ENCODE peak calls at places on chromosomes 3 and 15, in four cellular contexts. J is fibroblast of lung, K is HepG2, I is mammary epithelial cell. B is an unnamed sample.

GRCh38 chr3:120396469-120396868 is 47.3 kb upstream of the LRRC58 start:
- DNase-seq in J (no peak), I (no peak), K (no peak), B (no peak)

GRCh38 chr15:48354694-48355303 is 23.6 kb downstream of the DUT start:
- DNase-seq in I (no peak), J (no peak), K (peak), B (no peak)

GRCh38 chr3:5122030-5122740 is at the start of gene ARL8B:
- DNase-seq in I (peak), J (peak), K (peak), B (peak)

GRCh38 chr3:124671123-124671522 is 59.1 kb upstream of the UMPS start:
- DNase-seq in K (no peak), I (no peak), J (no peak), B (no peak)

GRCh38 chr3:73622135-73622534 is 2.6 kb downstream of the PDZRN3 start:
- DNase-seq in I (no peak), K (peak), J (peak), B (peak)

GRCh38 chr3:173938159-173938558 is 540.6 kb downstream of the NLGN1 start:
- DNase-seq in J (peak), I (peak), K (peak), B (no peak)

GRCh38 chr3:18302517-18302916 is 122.6 kb downstream of the SATB1 start:
- DNase-seq in K (no peak), J (peak), I (peak), B (no peak)

GRCh38 chr3:72031581-72031980 is 246.6 kb upstream of the PROK2 start:
- DNase-seq in J (peak), I (peak), K (no peak), B (no peak)

GRCh38 chr3:12194669-12195161 is 36.0 kb upstream of the TIMP4 start:
- DNase-seq in J (peak), I (peak), K (peak), B (peak)

GRCh38 chr3:26087751-26088150 is 297.9 kb downstream of the OXSM start:
- DNase-seq in K (no peak), J (no peak), I (no peak), B (no peak)

GRCh38 chr3:68560728-68561127 is 371.6 kb downstream of the TAFA4 start:
- DNase-seq in I (no peak), K (no peak), J (no peak), B (no peak)

GRCh38 chr15:95086543-95087252 is 855.3 kb downstream of the MCTP2 start:
- DNase-seq in K (no peak), J (peak), I (peak), B (no peak)

GRCh38 chr3:150020527-150020926 is 49.8 kb upstream of the PFN2 start:
- DNase-seq in K (no peak), I (peak), J (peak), B (no peak)

GRCh38 chr3:40623567-40623966 is 98.8 kb downstream of the ZNF621 start:
- DNase-seq in I (peak), K (no peak), J (no peak), B (peak)

GRCh38 chr15:63294354-63294753 is 16.9 kb downstream of the APH1B start:
- DNase-seq in J (no peak), K (no peak), I (no peak), B (no peak)

GRCh38 chr15:63288778-63289378 is 11.5 kb downstream of the APH1B start:
- DNase-seq in I (peak), J (peak), K (peak), B (no peak)

GRCh38 chr15:63291507-63291906 is 14.1 kb downstream of the APH1B start:
- DNase-seq in J (peak), K (no peak), I (peak), B (no peak)

GRCh38 chr15:63292771-63293170 is 15.4 kb downstream of the APH1B start:
- DNase-seq in K (no peak), I (no peak), J (no peak), B (no peak)

GRCh38 chr15:63292241-63292640 is 14.8 kb downstream of the APH1B start:
- DNase-seq in J (no peak), I (no peak), K (no peak), B (no peak)
- H3K9ac ChIP-seq in J (no peak), I (no peak), K (no peak), B (no peak)

GRCh38 chr3:50157821-50158556 is 2.9 kb downstream of the SEMA3F start:
- DNase-seq in I (peak), K (no peak), J (no peak), B (no peak)

GRCh38 chr3:50155891-50156290 is 767 bp downstream of the SEMA3F start:
- DNase-seq in K (no peak), I (peak), J (no peak), B (no peak)

GRCh38 chr3:50155491-50155878 is 361 bp downstream of the SEMA3F start:
- DNase-seq in I (no peak), J (no peak), K (no peak), B (no peak)

GRCh38 chr3:50156549-50156948 is 1.4 kb downstream of the SEMA3F start:
- DNase-seq in K (no peak), J (no peak), I (no peak), B (no peak)

DNA sequence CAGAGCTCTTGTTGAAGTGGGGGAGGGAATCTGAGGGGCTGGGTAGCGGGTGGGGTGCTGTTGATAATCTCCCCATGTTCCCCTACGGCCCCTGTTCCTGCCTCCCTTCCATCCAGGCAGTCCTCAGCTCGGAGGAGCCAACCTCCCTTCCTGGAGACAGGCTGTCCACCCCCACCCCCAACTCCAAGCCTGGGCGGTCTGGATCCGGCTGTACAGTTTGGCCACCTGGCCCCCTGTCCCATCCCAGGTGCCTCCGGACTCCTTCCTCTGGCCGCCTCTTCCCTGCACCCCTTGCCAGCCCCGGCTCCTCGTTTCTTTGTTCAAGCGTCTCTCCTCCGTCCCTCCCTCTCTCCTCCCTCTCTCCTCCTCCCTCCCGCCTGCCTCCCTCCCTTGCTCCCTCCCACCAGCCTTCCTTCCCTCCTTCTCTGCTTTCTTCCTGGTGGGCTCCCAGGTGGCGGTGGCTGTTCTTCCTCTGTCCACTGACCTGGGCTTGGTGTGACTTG is 1.9 kb downstream of the SEMA3F start:
- DNase-seq in J (peak), I (peak), K (no peak), B (peak)
- H3K9ac ChIP-seq in J (peak), I (peak), K (peak), B (peak)

DNA sequence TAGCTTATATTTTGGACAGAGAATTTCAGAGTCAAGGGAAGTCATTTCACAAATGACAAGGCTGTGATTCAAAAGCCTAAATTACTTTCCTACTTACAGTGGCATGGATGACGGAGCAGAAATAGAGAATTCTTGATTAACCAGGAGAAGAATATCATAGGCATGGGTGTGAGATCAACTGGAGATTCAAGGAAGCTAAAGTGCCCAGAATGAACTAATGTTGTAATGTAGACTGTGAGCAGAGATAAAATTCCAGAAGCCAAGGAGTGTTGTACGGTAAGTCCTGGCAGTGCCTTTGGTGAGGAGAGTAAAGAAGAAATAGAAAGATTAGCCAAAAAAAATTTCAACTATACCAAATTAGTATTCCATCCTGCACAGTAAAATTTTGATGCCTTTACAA is 76.0 kb downstream of the ZBTB20 start:
- DNase-seq in J (no peak), K (no peak), I (no peak), B (no peak)
- H3K9ac ChIP-seq in J (no peak), K (no peak), I (no peak), B (no peak)

GRCh38 chr3:8320711-8321458 is 180.7 kb upstream of the LMCD1 start:
- DNase-seq in J (no peak), I (no peak), K (no peak), B (no peak)
- H3K9ac ChIP-seq in J (no peak), I (no peak), K (no peak), B (no peak)